ENCODE peak calls at places on chromosomes 11 and 22, in seven cellular contexts. K is naive B cell; W is coronary artery; D is heart right ventricle; F is HEK293T; L is right lobe of liver; N is central memory CD4-positive, alpha-beta T cell. Y is an unnamed sample.

GRCh38 chr11:113142508-113142907 is 171.9 kb upstream of the TTC12 start:
- DNase-seq in K (no peak), L (no peak), W (no peak), F (no peak), D (no peak), N (no peak), Y (no peak)

GRCh38 chr11:19232910-19233503 is 7.7 kb downstream of the E2F8 start:
- DNase-seq in L (no peak), N (no peak), W (no peak), K (no peak), D (no peak), F (no peak), Y (no peak)

GRCh38 chr11:75852406-75853017 is 37.5 kb downstream of the UVRAG start:
- DNase-seq in N (no peak), K (no peak), L (no peak), W (no peak), D (no peak), F (no peak), Y (no peak)

GRCh38 chr11:35163209-35163608 is 24.2 kb downstream of the CD44 start:
- DNase-seq in F (no peak), W (no peak), N (no peak), D (no peak), K (no peak), L (no peak), Y (no peak)

GRCh38 chr22:19876314-19876940 is 21.8 kb upstream of the GNB1L start:
- DNase-seq in L (peak; percentile 52), F (no peak), D (no peak), K (no peak), N (no peak), W (no peak), Y (peak; percentile 4)

GRCh38 chr11:72762641-72763304 is 10.6 kb upstream of the ARAP1 start:
- DNase-seq in W (no peak), F (no peak), D (no peak), N (no peak), L (no peak), K (no peak), Y (no peak)

GRCh38 chr11:14969922-14970323 is 2.2 kb downstream of the CALCA start:
- DNase-seq in F (peak; percentile 65), W (no peak), N (no peak), D (peak; percentile 28), L (peak; percentile 63), K (no peak), Y (peak; percentile 29)

GRCh38 chr11:14262271-14262846 is 96.6 kb downstream of the RRAS2 start:
- DNase-seq in D (no peak), L (no peak), K (no peak), N (no peak), F (no peak), W (no peak), Y (no peak)

GRCh38 chr11:95659088-95659487 is 130.5 kb downstream of the FAM76B start:
- DNase-seq in W (no peak), K (no peak), F (no peak), L (no peak), N (no peak), D (no peak), Y (no peak)

GRCh38 chr11:33936745-33937612 is 45.1 kb upstream of the LMO2 start:
- DNase-seq in F (no peak), K (no peak), L (no peak), D (peak; percentile 53), N (no peak), W (peak; percentile 84), Y (no peak)

GRCh38 chr22:19576460-19577421 is 52.5 kb upstream of the CLDN5 start:
- DNase-seq in L (no peak), N (no peak), D (peak; percentile 36), W (no peak), K (no peak), F (peak; percentile 58), Y (peak; percentile 22)

GRCh38 chr22:37079668-37080171 is 28.2 kb downstream of the KCTD17 start:
- DNase-seq in K (no peak), W (no peak), F (no peak), N (peak; percentile 93), L (no peak), D (no peak), Y (no peak)

Y was measured in GM06990.